ENCODE peak calls at places on chromosomes 12 and 14, in nine cellular contexts. One of them, this sample, is unnamed.

GRCh38 chr14:69643430-69644200 is 32.2 kb downstream of the SUSD6 start:
- DNase-seq in CD8-positive, alpha-beta T cell: peak; percentile 39
- DNase-seq in activated gamma-delta T cell treated with Interleukin-2 at 50 U/mL for 16 hours: peak; percentile 50
- DNase-seq in lower leg skin: peak; percentile 89
- DNase-seq in caudate nucleus: peak; percentile 43
- DNase-seq in lung microvascular endothelial cell: peak; percentile 88
- DNase-seq in GM18507: no peak
- DNase-seq in neuronal stem cell: no peak
- DNase-seq in NCI-H146: peak; percentile 93
- DNase-seq in this sample: peak; percentile 98

GRCh38 chr12:48818831-48819590 is 715 bp downstream of the CACNB3 start:
- DNase-seq in CD8-positive, alpha-beta T cell: peak; percentile 31
- DNase-seq in activated gamma-delta T cell treated with Interleukin-2 at 50 U/mL for 16 hours: peak; percentile 21
- DNase-seq in lower leg skin: no peak
- DNase-seq in caudate nucleus: no peak
- DNase-seq in lung microvascular endothelial cell: no peak
- DNase-seq in GM18507: no peak
- DNase-seq in neuronal stem cell: no peak
- DNase-seq in NCI-H146: peak; percentile 66
- DNase-seq in this sample: peak; percentile 69

GRCh38 chr14:93894992-93895391 is 32.2 kb upstream of the FAM181A start:
- DNase-seq in CD8-positive, alpha-beta T cell: no peak
- DNase-seq in activated gamma-delta T cell treated with Interleukin-2 at 50 U/mL for 16 hours: no peak
- DNase-seq in lower leg skin: no peak
- DNase-seq in caudate nucleus: no peak
- DNase-seq in lung microvascular endothelial cell: no peak
- DNase-seq in GM18507: no peak
- DNase-seq in neuronal stem cell: peak; percentile 47
- DNase-seq in NCI-H146: no peak
- DNase-seq in this sample: peak; percentile 63

GRCh38 chr14:67837011-67837624 is 17.5 kb downstream of the RAD51B start:
- DNase-seq in CD8-positive, alpha-beta T cell: peak; percentile 62
- DNase-seq in activated gamma-delta T cell treated with Interleukin-2 at 50 U/mL for 16 hours: peak; percentile 53
- DNase-seq in lower leg skin: no peak
- DNase-seq in caudate nucleus: no peak
- DNase-seq in lung microvascular endothelial cell: peak; percentile 89
- DNase-seq in GM18507: no peak
- DNase-seq in neuronal stem cell: no peak
- DNase-seq in NCI-H146: peak; percentile 55
- DNase-seq in this sample: peak; percentile 80

GRCh38 chr12:95429172-95429510 is 44.8 kb upstream of the METAP2 start:
- DNase-seq in CD8-positive, alpha-beta T cell: no peak
- DNase-seq in activated gamma-delta T cell treated with Interleukin-2 at 50 U/mL for 16 hours: no peak
- DNase-seq in lower leg skin: no peak
- DNase-seq in caudate nucleus: no peak
- DNase-seq in lung microvascular endothelial cell: no peak
- DNase-seq in GM18507: no peak
- DNase-seq in neuronal stem cell: no peak
- DNase-seq in NCI-H146: no peak
- DNase-seq in this sample: no peak

GRCh38 chr12:110744176-110744575 is 1.5 kb upstream of the PPP1CC start:
- DNase-seq in CD8-positive, alpha-beta T cell: no peak
- DNase-seq in activated gamma-delta T cell treated with Interleukin-2 at 50 U/mL for 16 hours: no peak
- DNase-seq in lower leg skin: peak; percentile 87
- DNase-seq in caudate nucleus: peak; percentile 84
- DNase-seq in lung microvascular endothelial cell: peak; percentile 25
- DNase-seq in GM18507: no peak
- DNase-seq in neuronal stem cell: no peak
- DNase-seq in NCI-H146: no peak
- DNase-seq in this sample: no peak

GRCh38 chr14:72839753-72840390 is 54.0 kb downstream of the DPF3 start:
- DNase-seq in CD8-positive, alpha-beta T cell: no peak
- DNase-seq in activated gamma-delta T cell treated with Interleukin-2 at 50 U/mL for 16 hours: no peak
- DNase-seq in lower leg skin: peak; percentile 49
- DNase-seq in caudate nucleus: no peak
- DNase-seq in lung microvascular endothelial cell: no peak
- DNase-seq in GM18507: no peak
- DNase-seq in neuronal stem cell: no peak
- DNase-seq in NCI-H146: no peak
- DNase-seq in this sample: no peak

GRCh38 chr12:110765144-110765543 is 22.5 kb upstream of the PPP1CC start:
- DNase-seq in CD8-positive, alpha-beta T cell: no peak
- DNase-seq in activated gamma-delta T cell treated with Interleukin-2 at 50 U/mL for 16 hours: no peak
- DNase-seq in lower leg skin: no peak
- DNase-seq in caudate nucleus: no peak
- DNase-seq in lung microvascular endothelial cell: no peak
- DNase-seq in GM18507: no peak
- DNase-seq in neuronal stem cell: no peak
- DNase-seq in NCI-H146: no peak
- DNase-seq in this sample: peak; percentile 64

GRCh38 chr12:8519208-8519607 is 5.9 kb downstream of the CLEC4D start:
- DNase-seq in CD8-positive, alpha-beta T cell: no peak
- DNase-seq in activated gamma-delta T cell treated with Interleukin-2 at 50 U/mL for 16 hours: no peak
- DNase-seq in lower leg skin: no peak
- DNase-seq in caudate nucleus: no peak
- DNase-seq in lung microvascular endothelial cell: no peak
- DNase-seq in GM18507: no peak
- DNase-seq in neuronal stem cell: no peak
- DNase-seq in NCI-H146: no peak
- DNase-seq in this sample: no peak

GRCh38 chr12:122474324-122474716 is 26.4 kb downstream of the ZCCHC8 start:
- DNase-seq in CD8-positive, alpha-beta T cell: no peak
- DNase-seq in activated gamma-delta T cell treated with Interleukin-2 at 50 U/mL for 16 hours: no peak
- DNase-seq in lower leg skin: no peak
- DNase-seq in caudate nucleus: no peak
- DNase-seq in lung microvascular endothelial cell: no peak
- DNase-seq in GM18507: no peak
- DNase-seq in neuronal stem cell: no peak
- DNase-seq in NCI-H146: no peak
- DNase-seq in this sample: no peak

GRCh38 chr14:75119056-75119455 is 7.8 kb downstream of the NEK9 start:
- DNase-seq in CD8-positive, alpha-beta T cell: no peak
- DNase-seq in activated gamma-delta T cell treated with Interleukin-2 at 50 U/mL for 16 hours: no peak
- DNase-seq in lower leg skin: no peak
- DNase-seq in caudate nucleus: no peak
- DNase-seq in lung microvascular endothelial cell: peak; percentile 10
- DNase-seq in GM18507: no peak
- DNase-seq in neuronal stem cell: no peak
- DNase-seq in NCI-H146: no peak
- DNase-seq in this sample: no peak

GRCh38 chr12:108312073-108312884 is 26.8 kb downstream of the CMKLR1 start:
- DNase-seq in CD8-positive, alpha-beta T cell: no peak
- DNase-seq in activated gamma-delta T cell treated with Interleukin-2 at 50 U/mL for 16 hours: no peak
- DNase-seq in lower leg skin: no peak
- DNase-seq in caudate nucleus: no peak
- DNase-seq in lung microvascular endothelial cell: no peak
- DNase-seq in GM18507: no peak
- DNase-seq in neuronal stem cell: no peak
- DNase-seq in NCI-H146: no peak
- DNase-seq in this sample: no peak

GRCh38 chr12:66724616-66725015 is 45.7 kb upstream of the GRIP1 start:
- DNase-seq in CD8-positive, alpha-beta T cell: no peak
- DNase-seq in activated gamma-delta T cell treated with Interleukin-2 at 50 U/mL for 16 hours: no peak
- DNase-seq in lower leg skin: no peak
- DNase-seq in caudate nucleus: no peak
- DNase-seq in lung microvascular endothelial cell: no peak
- DNase-seq in GM18507: no peak
- DNase-seq in neuronal stem cell: no peak
- DNase-seq in NCI-H146: peak; percentile 55
- DNase-seq in this sample: no peak

GRCh38 chr14:23209651-23210423 is 26.4 kb upstream of the SLC7A8 start:
- DNase-seq in CD8-positive, alpha-beta T cell: no peak
- DNase-seq in activated gamma-delta T cell treated with Interleukin-2 at 50 U/mL for 16 hours: no peak
- DNase-seq in lower leg skin: no peak
- DNase-seq in caudate nucleus: no peak
- DNase-seq in lung microvascular endothelial cell: no peak
- DNase-seq in GM18507: no peak
- DNase-seq in neuronal stem cell: no peak
- DNase-seq in NCI-H146: no peak
- DNase-seq in this sample: no peak

This sample was measured in NCI-H69.